ENCODE peak calls at places on chromosomes 5 and 9, in four cellular contexts. Y is A549, W is stomach, S is upper lobe of left lung. V is an unnamed sample.

GRCh38 chr5:169044982-169045381 is 256.0 kb downstream of the SLIT3 start:
- DNase-seq in Y (no peak), W (no peak), S (no peak), V (no peak)

GRCh38 chr5:173612948-173613347 is 3.5 kb downstream of the BOD1 start:
- DNase-seq in Y (no peak), W (no peak), S (no peak), V (no peak)

GRCh38 chr5:33690736-33691135 is 201.1 kb downstream of the ADAMTS12 start:
- DNase-seq in Y (no peak), W (no peak), S (no peak), V (no peak)

GRCh38 chr9:34544035-34544434 is 21.2 kb upstream of the ENHO start:
- DNase-seq in Y (no peak), W (no peak), S (no peak), V (peak)

GRCh38 chr9:135993840-135994776 is 32.9 kb upstream of the UBAC1 start:
- DNase-seq in Y (no peak), W (no peak), S (peak), V (no peak)

GRCh38 chr5:34666392-34667080 is 10.4 kb downstream of the RAI14 start:
- DNase-seq in Y (no peak), W (no peak), S (no peak), V (no peak)

GRCh38 chr9:124654431-124654830 is 116.7 kb downstream of the NR6A1 start:
- DNase-seq in Y (no peak), W (no peak), S (no peak), V (no peak)

GRCh38 chr9:111287127-111287526 is 42.9 kb downstream of the OR2K2 start:
- DNase-seq in Y (no peak), W (no peak), S (no peak), V (no peak)

GRCh38 chr5:143201589-143201988 is 201.9 kb downstream of the NR3C1 start:
- DNase-seq in Y (no peak), W (no peak), S (no peak), V (no peak)

GRCh38 chr9:20512106-20512505 is 110.2 kb downstream of the MLLT3 start:
- DNase-seq in Y (peak), W (no peak), S (no peak), V (no peak)

GRCh38 chr5:136810198-136810823 is 445.0 kb upstream of the TRPC7 start:
- DNase-seq in Y (no peak), W (no peak), S (no peak), V (no peak)

GRCh38 chr9:123761905-123762605 is 167.9 kb downstream of the DENND1A start:
- DNase-seq in Y (no peak), W (no peak), S (no peak), V (no peak)

GRCh38 chr5:172958268-172959046 is 767 bp upstream of the RPL26L1 start:
- DNase-seq in Y (peak), W (peak), S (peak), V (peak)

GRCh38 chr5:59038169-59039002 is 455.5 kb downstream of the RAB3C start:
- DNase-seq in Y (no peak), W (no peak), S (no peak), V (peak)

GRCh38 chr9:134707031-134707680 is 65.6 kb downstream of the COL5A1 start:
- DNase-seq in Y (no peak), W (peak), S (peak), V (peak)

GRCh38 chr9:97840521-97840920 is 12.5 kb upstream of the FOXE1 start:
- DNase-seq in Y (no peak), W (no peak), S (no peak), V (no peak)

GRCh38 chr5:108818613-108819272 is 71.0 kb downstream of the FER start:
- DNase-seq in Y (no peak), W (no peak), S (no peak), V (no peak)

GRCh38 chr9:93894691-93895079 is 60.5 kb downstream of the BARX1 start:
- DNase-seq in Y (no peak), W (peak), S (no peak), V (no peak)

GRCh38 chr9:76394896-76395244 is 644 bp upstream of the RFK start:
- DNase-seq in Y (peak), W (peak), S (no peak), V (peak)

GRCh38 chr5:72584466-72584865 is 77.3 kb upstream of the ZNF366 start:
- DNase-seq in Y (no peak), W (no peak), S (no peak), V (no peak)

GRCh38 chr5:35029333-35029732 is 18.4 kb downstream of the AGXT2 start:
- DNase-seq in Y (no peak), W (no peak), S (no peak), V (no peak)

GRCh38 chr5:41312478-41313060 is 99.2 kb upstream of the C6 start:
- DNase-seq in Y (no peak), W (no peak), S (no peak), V (no peak)

GRCh38 chr5:172870261-172870806 is 36.3 kb downstream of the ERGIC1 start:
- DNase-seq in Y (peak), W (no peak), S (no peak), V (peak)

GRCh38 chr5:179113945-179114641 is 53.9 kb downstream of the ZNF354C start:
- DNase-seq in Y (no peak), W (peak), S (no peak), V (peak)

GRCh38 chr9:98743329-98743728 is 34.6 kb upstream of the GABBR2 start:
- DNase-seq in Y (no peak), W (no peak), S (no peak), V (no peak)

GRCh38 chr9:128892223-128892892 is 10.4 kb downstream of the LRRC8A start:
- DNase-seq in Y (peak), W (peak), S (no peak), V (peak)

GRCh38 chr5:73066466-73066865 is 53.9 kb upstream of the TMEM171 start:
- DNase-seq in Y (no peak), W (no peak), S (no peak), V (no peak)

GRCh38 chr5:90518666-90519065 is 10.7 kb downstream of the LYSMD3 start:
- DNase-seq in Y (no peak), W (no peak), S (no peak), V (no peak)

GRCh38 chr5:176980818-176981217 is 25.8 kb downstream of the UIMC1 start:
- DNase-seq in Y (no peak), W (no peak), S (no peak), V (no peak)

GRCh38 chr5:34748431-34748830 is 90.5 kb upstream of the TTC23L start:
- DNase-seq in Y (no peak), W (no peak), S (no peak), V (no peak)

GRCh38 chr5:54651482-54652076 is 134.0 kb downstream of the SNX18 start:
- DNase-seq in Y (no peak), W (peak), S (no peak), V (peak)

GRCh38 chr5:67268233-67269011 is 71.8 kb upstream of the CD180 start:
- DNase-seq in Y (peak), W (peak), S (peak), V (peak)

GRCh38 chr9:95313010-95313498 is 4.5 kb downstream of the FANCC start:
- DNase-seq in Y (peak), W (peak), S (peak), V (peak)

GRCh38 chr5:33641722-33642505 is 201.1 kb downstream of the TARS1 start:
- DNase-seq in Y (no peak), W (no peak), S (no peak), V (no peak)

GRCh38 chr9:118928723-118929122 is 440.5 kb downstream of the BRINP1 start:
- DNase-seq in Y (no peak), W (no peak), S (no peak), V (no peak)

GRCh38 chr9:17476401-17476800 is 102.5 kb upstream of the SH3GL2 start:
- DNase-seq in Y (no peak), W (no peak), S (no peak), V (no peak)

GRCh38 chr5:101838329-101838964 is 457.6 kb downstream of the SLCO4C1 start:
- DNase-seq in Y (no peak), W (no peak), S (no peak), V (no peak)

GRCh38 chr5:137696481-137696880 is 39.4 kb downstream of the KLHL3 start:
- DNase-seq in Y (no peak), W (no peak), S (no peak), V (no peak)

GRCh38 chr5:170534941-170535340 is 31.1 kb downstream of the KCNIP1 start:
- DNase-seq in Y (no peak), W (no peak), S (peak), V (peak)

GRCh38 chr5:139676951-139677367 is 28.8 kb downstream of the CXXC5 start:
- DNase-seq in Y (no peak), W (no peak), S (no peak), V (no peak)

GRCh38 chr5:93357686-93358085 is 223.3 kb downstream of the NR2F1-AS1 start:
- DNase-seq in Y (no peak), W (no peak), S (no peak), V (no peak)
- TF ChIP-seq EP300 in Y (no peak), W (no peak), S (no peak), V (no peak)

DNA sequence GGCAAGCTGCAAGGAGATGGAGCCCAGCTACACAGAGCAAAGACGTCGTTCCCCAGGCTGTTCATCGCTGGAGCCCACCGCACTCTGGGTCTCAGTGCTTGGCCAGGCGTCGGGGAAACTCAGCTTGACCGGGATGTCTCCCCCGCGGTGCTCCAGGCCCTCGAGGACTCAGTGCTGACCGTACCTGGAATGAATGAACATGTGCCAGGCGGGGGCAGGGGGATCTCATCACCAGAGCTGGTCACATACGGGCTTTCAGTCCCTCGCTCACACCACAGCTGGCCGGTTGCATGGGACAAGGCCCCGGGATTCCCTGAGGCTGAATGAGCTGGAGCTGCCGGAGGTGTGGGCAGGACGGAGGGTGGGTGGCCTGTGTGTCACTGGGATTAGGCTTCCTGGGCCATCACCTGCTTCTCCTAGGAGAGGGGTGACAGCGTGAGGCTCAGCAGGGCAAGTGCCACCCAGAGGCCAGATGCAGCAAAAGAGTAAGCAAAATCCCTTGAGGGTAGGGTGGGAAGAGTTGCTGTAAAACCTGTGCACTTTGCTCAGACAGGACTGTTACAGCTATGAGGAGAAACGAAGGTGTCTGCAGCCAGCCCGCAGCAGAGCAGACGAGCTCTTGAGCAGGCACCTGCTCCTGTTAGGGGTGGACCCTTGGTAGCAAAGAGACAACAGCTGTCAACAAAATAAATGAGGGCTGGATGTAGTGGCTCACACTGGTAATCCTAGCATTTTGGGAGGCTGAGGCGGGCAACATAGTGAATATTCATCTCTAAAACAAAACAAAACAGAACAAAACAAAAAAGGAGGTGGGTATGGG is 70.7 kb upstream of the RAPGEF1 start:
- DNase-seq in Y (peak), W (no peak), S (no peak), V (no peak)
- TF ChIP-seq CTCF in Y (no peak), W (no peak), S (no peak), V (no peak)

GRCh38 chr5:86129009-86129408 is 488.7 kb upstream of the COX7C start:
- DNase-seq in Y (no peak), W (no peak), S (no peak), V (no peak)

GRCh38 chr5:86126202-86126601 is 491.5 kb upstream of the COX7C start:
- DNase-seq in Y (no peak), W (no peak), S (no peak), V (no peak)
- TF ChIP-seq EP300 in Y (no peak), W (no peak), S (no peak), V (no peak)

DNA sequence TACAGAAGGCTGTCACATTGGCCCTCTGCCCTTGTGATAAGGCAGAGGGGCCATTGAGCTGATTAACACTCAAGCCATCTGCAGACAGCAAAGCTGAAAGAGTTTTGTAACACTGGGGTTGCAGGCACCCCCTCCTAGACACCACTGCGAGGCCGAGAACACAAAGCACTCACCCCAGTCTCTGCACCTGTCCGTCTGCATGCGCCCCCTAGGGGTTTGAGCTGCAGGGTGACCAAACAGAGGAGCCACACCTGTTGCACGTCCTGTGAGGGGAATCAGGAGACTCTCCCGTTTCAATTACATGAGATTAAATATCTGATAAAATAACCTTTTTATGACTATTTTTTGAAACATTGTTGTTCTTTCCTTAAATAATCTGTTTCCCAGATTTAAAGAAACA is 1180.4 kb downstream of the CDH9 start:
- DNase-seq in Y (no peak), W (no peak), S (no peak), V (no peak)
- TF ChIP-seq CTCF in Y (no peak), W (no peak), S (no peak), V (no peak)

V was measured in sigmoid colon.